ENCODE peak calls at places on chromosomes 5 and 9, in five cellular contexts. One of them, this sample, is unnamed.

GRCh38 chr5:117681855-117682254 is 1107.2 kb upstream of the SEMA6A start:
- DNase-seq in sigmoid colon: no peak
- DNase-seq in gastrocnemius medialis: no peak
- DNase-seq in spleen: no peak
- DNase-seq in suprapubic skin: no peak
- DNase-seq in this sample: no peak

GRCh38 chr5:131608597-131608996 is 26.4 kb downstream of the RAPGEF6 start:
- DNase-seq in sigmoid colon: no peak
- DNase-seq in gastrocnemius medialis: no peak
- DNase-seq in spleen: no peak
- DNase-seq in suprapubic skin: no peak
- DNase-seq in this sample: no peak

GRCh38 chr9:84513981-84514380 is 155.5 kb upstream of the NTRK2 start:
- DNase-seq in sigmoid colon: no peak
- DNase-seq in gastrocnemius medialis: no peak
- DNase-seq in spleen: no peak
- DNase-seq in suprapubic skin: no peak
- DNase-seq in this sample: no peak

GRCh38 chr5:154278172-154278571 is 87.6 kb downstream of the GALNT10 start:
- DNase-seq in sigmoid colon: no peak
- DNase-seq in gastrocnemius medialis: no peak
- DNase-seq in spleen: no peak
- DNase-seq in suprapubic skin: no peak
- DNase-seq in this sample: no peak

GRCh38 chr5:109756543-109757186 is 66.9 kb downstream of the MAN2A1 start:
- DNase-seq in sigmoid colon: no peak
- DNase-seq in gastrocnemius medialis: no peak
- DNase-seq in spleen: no peak
- DNase-seq in suprapubic skin: no peak
- DNase-seq in this sample: no peak

GRCh38 chr5:16467363-16468219 is 2.0 kb upstream of the ZNF622 start:
- DNase-seq in sigmoid colon: no peak
- DNase-seq in gastrocnemius medialis: peak
- DNase-seq in spleen: no peak
- DNase-seq in suprapubic skin: no peak
- DNase-seq in this sample: no peak

GRCh38 chr9:563200-563599 is 278.3 kb upstream of the DMRT1 start:
- DNase-seq in sigmoid colon: no peak
- DNase-seq in gastrocnemius medialis: no peak
- DNase-seq in spleen: no peak
- DNase-seq in suprapubic skin: no peak
- DNase-seq in this sample: no peak

GRCh38 chr5:124156408-124157027 is 589.9 kb downstream of the ZNF608 start:
- DNase-seq in sigmoid colon: no peak
- DNase-seq in gastrocnemius medialis: no peak
- DNase-seq in spleen: no peak
- DNase-seq in suprapubic skin: no peak
- DNase-seq in this sample: no peak

GRCh38 chr9:35871514-35871913 is 1.3 kb upstream of the OR13J1 start:
- DNase-seq in sigmoid colon: no peak
- DNase-seq in gastrocnemius medialis: no peak
- DNase-seq in spleen: no peak
- DNase-seq in suprapubic skin: no peak
- DNase-seq in this sample: peak

GRCh38 chr5:16453609-16454008 is 12.0 kb downstream of the ZNF622 start:
- DNase-seq in sigmoid colon: no peak
- DNase-seq in gastrocnemius medialis: no peak
- DNase-seq in spleen: no peak
- DNase-seq in suprapubic skin: no peak
- DNase-seq in this sample: no peak

GRCh38 chr9:128142061-128142460 is 7.2 kb upstream of the LCN2 start:
- DNase-seq in sigmoid colon: no peak
- DNase-seq in gastrocnemius medialis: no peak
- DNase-seq in spleen: peak
- DNase-seq in suprapubic skin: no peak
- DNase-seq in this sample: no peak

GRCh38 chr5:93512799-93513198 is 68.2 kb downstream of the NR2F1-AS1 start:
- DNase-seq in sigmoid colon: no peak
- DNase-seq in gastrocnemius medialis: no peak
- DNase-seq in spleen: no peak
- DNase-seq in suprapubic skin: no peak
- DNase-seq in this sample: no peak

GRCh38 chr5:95697781-95698681 is 15.2 kb upstream of the SPATA9 start:
- DNase-seq in sigmoid colon: no peak
- DNase-seq in gastrocnemius medialis: no peak
- DNase-seq in spleen: no peak
- DNase-seq in suprapubic skin: no peak
- DNase-seq in this sample: no peak

GRCh38 chr9:102428305-102428704 is 566.8 kb upstream of the CYLC2 start:
- DNase-seq in sigmoid colon: no peak
- DNase-seq in gastrocnemius medialis: no peak
- DNase-seq in spleen: no peak
- DNase-seq in suprapubic skin: no peak
- DNase-seq in this sample: no peak

DNA sequence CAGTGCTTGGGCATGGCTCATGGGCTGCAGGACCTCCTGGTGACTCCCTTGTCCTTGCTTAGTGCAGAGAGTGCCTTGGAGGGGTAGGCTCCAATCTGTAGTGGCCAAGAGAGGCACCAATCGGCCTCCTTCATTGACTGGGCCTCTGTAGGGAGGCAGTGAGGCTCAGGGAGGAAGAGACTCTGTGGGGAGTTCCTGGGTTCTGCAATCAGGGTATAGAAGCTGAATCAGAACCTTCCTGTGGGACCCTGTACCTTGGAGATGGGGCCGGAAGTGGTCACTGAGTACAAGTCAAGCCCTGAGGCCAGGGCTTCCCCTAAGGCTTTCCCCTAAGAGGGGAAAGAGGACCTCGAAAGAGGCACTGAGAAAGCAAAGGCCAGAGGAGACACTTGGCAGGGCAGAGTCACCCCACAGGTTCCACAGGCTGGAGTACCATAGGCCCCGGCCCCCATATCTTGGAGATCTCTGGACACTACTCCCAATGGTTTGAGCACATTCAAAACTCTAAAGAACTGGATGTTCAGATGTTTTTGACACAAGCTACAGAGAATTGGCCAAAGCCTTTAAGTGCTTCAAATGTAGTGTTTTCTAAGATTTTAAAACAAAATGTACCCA is 190.5 kb downstream of the HSPA4 start:
- DNase-seq in sigmoid colon: no peak
- DNase-seq in gastrocnemius medialis: no peak
- DNase-seq in spleen: peak
- DNase-seq in suprapubic skin: no peak
- DNase-seq in this sample: no peak
- H3K27ac ChIP-seq in sigmoid colon: no peak
- H3K27ac ChIP-seq in gastrocnemius medialis: no peak
- H3K27ac ChIP-seq in spleen: no peak
- H3K27ac ChIP-seq in suprapubic skin: no peak
- H3K27ac ChIP-seq in this sample: no peak

GRCh38 chr5:98928802-98929122 is at the start of gene CHD1:
- DNase-seq in sigmoid colon: peak
- DNase-seq in gastrocnemius medialis: peak
- DNase-seq in spleen: peak
- DNase-seq in suprapubic skin: peak
- DNase-seq in this sample: peak
- TF ChIP-seq POLR2A in sigmoid colon: no peak
- TF ChIP-seq POLR2A in gastrocnemius medialis: peak
- TF ChIP-seq POLR2A in spleen: peak
- TF ChIP-seq POLR2A in suprapubic skin: no peak
- TF ChIP-seq POLR2A in this sample: no peak

DNA sequence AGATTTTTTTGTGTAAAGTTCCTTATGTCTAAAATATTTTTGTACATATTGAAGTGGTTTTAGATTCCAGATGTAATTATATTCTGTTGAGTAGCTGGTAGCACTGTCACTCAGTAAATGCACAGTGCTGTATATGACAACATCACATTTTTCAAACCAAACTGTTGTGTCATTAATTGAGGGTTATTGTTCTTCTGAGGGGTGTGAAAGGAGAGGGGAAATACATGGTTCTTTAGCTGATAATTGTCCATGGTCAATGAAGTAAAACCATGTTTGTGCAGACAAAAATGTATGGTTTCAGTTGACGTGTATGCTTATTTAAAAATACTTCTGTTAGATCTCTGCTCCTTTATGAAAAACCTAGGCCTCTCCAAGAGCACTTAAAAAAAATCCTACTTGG is 3.3 kb downstream of the ZNF462 start:
- DNase-seq in sigmoid colon: no peak
- DNase-seq in gastrocnemius medialis: no peak
- DNase-seq in spleen: no peak
- DNase-seq in suprapubic skin: no peak
- DNase-seq in this sample: no peak
- H3K27ac ChIP-seq in sigmoid colon: peak
- H3K27ac ChIP-seq in gastrocnemius medialis: peak
- H3K27ac ChIP-seq in spleen: no peak
- H3K27ac ChIP-seq in suprapubic skin: no peak
- H3K27ac ChIP-seq in this sample: peak

GRCh38 chr5:139652788-139653241 is 4.7 kb downstream of the CXXC5 start:
- DNase-seq in sigmoid colon: no peak
- DNase-seq in gastrocnemius medialis: no peak
- DNase-seq in spleen: no peak
- DNase-seq in suprapubic skin: no peak
- DNase-seq in this sample: no peak
- TF ChIP-seq POLR2A in sigmoid colon: no peak
- TF ChIP-seq POLR2A in gastrocnemius medialis: no peak
- TF ChIP-seq POLR2A in spleen: no peak
- TF ChIP-seq POLR2A in suprapubic skin: no peak
- TF ChIP-seq POLR2A in this sample: no peak

This sample was measured in breast epithelium.